ENCODE peak calls at places on chromosomes 11 and 22, in five cellular contexts. C is OCI-M1, P is iPS-NIHi11, J is activated T-cell treated with anti-CD3 and anti-CD28 coated beads for 24 hours, A is mammary epithelial cell. O is an unnamed sample.
A peak's percentile ranks its signal among the peaks of the same experiment; 100 is the strongest.

GRCh38 chr11:73047773-73048371 is 94.2 kb downstream of the FCHSD2 start:
- DNase-seq in C (no peak), P (no peak), J (no peak), A (no peak), O (no peak)

GRCh38 chr22:36702832-36703210 is 731 bp downstream of the CACNG2 start:
- DNase-seq in C (no peak), P (peak; percentile 33), J (no peak), A (no peak), O (no peak)

GRCh38 chr11:130024356-130024755 is 21.7 kb upstream of the PRDM10 start:
- DNase-seq in C (no peak), P (no peak), J (no peak), A (no peak), O (no peak)

GRCh38 chr11:79087238-79087956 is 353.4 kb downstream of the TENM4 start:
- DNase-seq in C (no peak), P (peak; percentile 35), J (no peak), A (no peak), O (no peak)

GRCh38 chr11:95461858-95462257 is 230.9 kb upstream of the SESN3 start:
- DNase-seq in C (no peak), P (no peak), J (no peak), A (no peak), O (no peak)

GRCh38 chr11:11422291-11423128 is 69.5 kb upstream of the CSNK2A3 start:
- DNase-seq in C (no peak), P (no peak), J (no peak), A (peak; percentile 73), O (no peak)

GRCh38 chr22:34429314-34429713 is 509.0 kb upstream of the LARGE1 start:
- DNase-seq in C (no peak), P (no peak), J (no peak), A (peak; percentile 95), O (no peak)

GRCh38 chr11:7696424-7696823 is 9.9 kb downstream of the OVCH2 start:
- DNase-seq in C (no peak), P (no peak), J (no peak), A (no peak), O (no peak)

GRCh38 chr11:2363130-2363529 is 14.0 kb upstream of the CD81 start:
- DNase-seq in C (no peak), P (no peak), J (no peak), A (no peak), O (no peak)

GRCh38 chr11:12319734-12320387 is 57.5 kb upstream of the PARVA start:
- DNase-seq in C (no peak), P (no peak), J (no peak), A (no peak), O (no peak)

GRCh38 chr11:99370557-99371200 is 349.9 kb downstream of the CNTN5 start:
- DNase-seq in C (peak; percentile 39), P (peak; percentile 9), J (no peak), A (no peak), O (no peak)

GRCh38 chr11:6531267-6531752 is 34.2 kb downstream of the DNHD1 start:
- DNase-seq in C (peak; percentile 73), P (peak; percentile 71), J (no peak), A (peak; percentile 21), O (no peak)

GRCh38 chr11:110762596-110762995 is 50.4 kb upstream of the ARHGAP20 start:
- DNase-seq in C (no peak), P (no peak), J (no peak), A (no peak), O (no peak)

GRCh38 chr11:42631223-42631843 is 680.5 kb upstream of the API5 start:
- DNase-seq in C (peak; percentile 49), P (peak; percentile 8), J (no peak), A (peak; percentile 66), O (no peak)

GRCh38 chr11:35709386-35709785 is 46.8 kb downstream of the TRIM44 start:
- DNase-seq in C (no peak), P (no peak), J (no peak), A (no peak), O (no peak)

GRCh38 chr11:117186431-117186761 is 7.9 kb downstream of the SIDT2 start:
- DNase-seq in C (no peak), P (no peak), J (no peak), A (no peak), O (no peak)

GRCh38 chr22:49853981-49854791 is 542 bp downstream of the ZBED4 start:
- DNase-seq in C (peak; percentile 48), P (peak; percentile 74), J (no peak), A (peak; percentile 29), O (no peak)

GRCh38 chr11:127493330-127493729 is 492.8 kb upstream of the KIRREL3 start:
- DNase-seq in C (peak; percentile 46), P (peak; percentile 32), J (no peak), A (peak; percentile 4), O (no peak)

GRCh38 chr22:37726240-37726887 is 29.5 kb downstream of the TRIOBP start:
- DNase-seq in C (peak; percentile 58), P (peak; percentile 39), J (no peak), A (peak; percentile 19), O (no peak)

GRCh38 chr11:57434640-57435546 is 8.0 kb upstream of the SLC43A3 start:
- DNase-seq in C (peak; percentile 24), P (no peak), J (no peak), A (peak; percentile 90), O (no peak)

GRCh38 chr11:66851698-66852465 is 5.0 kb upstream of the LRFN4 start:
- DNase-seq in C (peak; percentile 52), P (peak; percentile 72), J (no peak), A (no peak), O (no peak)

GRCh38 chr11:76591416-76591815 is 79.1 kb downstream of the LRRC32 start:
- DNase-seq in C (no peak), P (no peak), J (no peak), A (no peak), O (no peak)

GRCh38 chr11:14673824-14674432 is 30.3 kb downstream of the PDE3B start:
- DNase-seq in C (no peak), P (no peak), J (no peak), A (no peak), O (no peak)